ENCODE peak calls at places on chromosomes 16 and 17, in seven cellular contexts. One of them, this sample, is unnamed.

GRCh38 chr16:46884513-46885293 is 541 bp downstream of the GPT2 start:
- DNase-seq in CD4-positive, CD25-positive, alpha-beta regulatory T cell: no peak
- DNase-seq in left ventricle myocardium inferior: no peak
- DNase-seq in Karpas-422: peak; percentile 59
- DNase-seq in psoas muscle: no peak
- DNase-seq in suprapubic skin: no peak
- DNase-seq in aorta: no peak
- DNase-seq in this sample: no peak

GRCh38 chr16:10964039-10964890 is 19.9 kb downstream of the CLEC16A start:
- DNase-seq in Karpas-422: peak; percentile 87
- DNase-seq in suprapubic skin: peak; percentile 90
- DNase-seq in left ventricle myocardium inferior: peak; percentile 79
- DNase-seq in psoas muscle: peak; percentile 86
- DNase-seq in CD4-positive, CD25-positive, alpha-beta regulatory T cell: peak; percentile 77
- DNase-seq in aorta: peak; percentile 89
- DNase-seq in this sample: peak; percentile 85

GRCh38 chr16:57799619-57800212 is 2.6 kb downstream of the KIFC3 start:
- DNase-seq in suprapubic skin: no peak
- DNase-seq in psoas muscle: no peak
- DNase-seq in aorta: no peak
- DNase-seq in CD4-positive, CD25-positive, alpha-beta regulatory T cell: no peak
- DNase-seq in Karpas-422: no peak
- DNase-seq in left ventricle myocardium inferior: no peak
- DNase-seq in this sample: no peak

GRCh38 chr16:3696425-3697218 is 20.7 kb downstream of the TRAP1 start:
- DNase-seq in aorta: no peak
- DNase-seq in psoas muscle: no peak
- DNase-seq in suprapubic skin: no peak
- DNase-seq in CD4-positive, CD25-positive, alpha-beta regulatory T cell: no peak
- DNase-seq in Karpas-422: no peak
- DNase-seq in left ventricle myocardium inferior: no peak
- DNase-seq in this sample: no peak

GRCh38 chr16:15523939-15524338 is 89.6 kb downstream of the BMERB1 start:
- DNase-seq in CD4-positive, CD25-positive, alpha-beta regulatory T cell: no peak
- DNase-seq in psoas muscle: no peak
- DNase-seq in Karpas-422: no peak
- DNase-seq in left ventricle myocardium inferior: no peak
- DNase-seq in aorta: no peak
- DNase-seq in suprapubic skin: no peak
- DNase-seq in this sample: no peak

GRCh38 chr17:69015631-69016030 is 45.1 kb downstream of the ABCA9 start:
- DNase-seq in CD4-positive, CD25-positive, alpha-beta regulatory T cell: no peak
- DNase-seq in psoas muscle: no peak
- DNase-seq in Karpas-422: no peak
- DNase-seq in aorta: no peak
- DNase-seq in suprapubic skin: no peak
- DNase-seq in left ventricle myocardium inferior: no peak
- DNase-seq in this sample: no peak

GRCh38 chr16:78591682-78592103 is 492.2 kb downstream of the WWOX start:
- DNase-seq in psoas muscle: no peak
- DNase-seq in left ventricle myocardium inferior: no peak
- DNase-seq in aorta: no peak
- DNase-seq in Karpas-422: no peak
- DNase-seq in suprapubic skin: no peak
- DNase-seq in CD4-positive, CD25-positive, alpha-beta regulatory T cell: no peak
- DNase-seq in this sample: no peak

GRCh38 chr17:40992666-40993065 is 1.3 kb downstream of the KRTAP3-3 start:
- DNase-seq in aorta: no peak
- DNase-seq in left ventricle myocardium inferior: no peak
- DNase-seq in Karpas-422: no peak
- DNase-seq in CD4-positive, CD25-positive, alpha-beta regulatory T cell: no peak
- DNase-seq in suprapubic skin: no peak
- DNase-seq in psoas muscle: no peak
- DNase-seq in this sample: no peak

GRCh38 chr17:42774066-42774750 is 959 bp downstream of the VPS25 start:
- DNase-seq in psoas muscle: no peak
- DNase-seq in left ventricle myocardium inferior: no peak
- DNase-seq in aorta: no peak
- DNase-seq in suprapubic skin: no peak
- DNase-seq in CD4-positive, CD25-positive, alpha-beta regulatory T cell: no peak
- DNase-seq in Karpas-422: no peak
- DNase-seq in this sample: no peak

GRCh38 chr16:71626858-71627213 is 852 bp downstream of the MARVELD3 start:
- DNase-seq in suprapubic skin: no peak
- DNase-seq in Karpas-422: no peak
- DNase-seq in aorta: no peak
- DNase-seq in CD4-positive, CD25-positive, alpha-beta regulatory T cell: no peak
- DNase-seq in left ventricle myocardium inferior: no peak
- DNase-seq in psoas muscle: no peak
- DNase-seq in this sample: no peak

GRCh38 chr17:28655160-28655559 is 6.5 kb downstream of the SDF2 start:
- DNase-seq in Karpas-422: no peak
- DNase-seq in psoas muscle: no peak
- DNase-seq in CD4-positive, CD25-positive, alpha-beta regulatory T cell: no peak
- DNase-seq in left ventricle myocardium inferior: no peak
- DNase-seq in aorta: no peak
- DNase-seq in suprapubic skin: no peak
- DNase-seq in this sample: no peak

GRCh38 chr17:28661635-28662526 is at the start of the genes SDF2 and SUPT6H:
- DNase-seq in CD4-positive, CD25-positive, alpha-beta regulatory T cell: peak; percentile 96
- DNase-seq in left ventricle myocardium inferior: peak; percentile 91
- DNase-seq in suprapubic skin: peak; percentile 98
- DNase-seq in psoas muscle: peak; percentile 92
- DNase-seq in Karpas-422: peak; percentile 96
- DNase-seq in aorta: peak; percentile 93
- DNase-seq in this sample: peak; percentile 95

GRCh38 chr17:28662527-28662829 is 473 bp downstream of the SUPT6H start:
- DNase-seq in Karpas-422: peak; percentile 47
- DNase-seq in aorta: no peak
- DNase-seq in left ventricle myocardium inferior: no peak
- DNase-seq in CD4-positive, CD25-positive, alpha-beta regulatory T cell: no peak
- DNase-seq in suprapubic skin: no peak
- DNase-seq in psoas muscle: no peak
- DNase-seq in this sample: no peak

GRCh38 chr17:28663723-28664122 is 1.7 kb downstream of the SUPT6H start:
- DNase-seq in aorta: no peak
- DNase-seq in Karpas-422: no peak
- DNase-seq in psoas muscle: no peak
- DNase-seq in CD4-positive, CD25-positive, alpha-beta regulatory T cell: no peak
- DNase-seq in suprapubic skin: no peak
- DNase-seq in left ventricle myocardium inferior: no peak
- DNase-seq in this sample: no peak

DNA sequence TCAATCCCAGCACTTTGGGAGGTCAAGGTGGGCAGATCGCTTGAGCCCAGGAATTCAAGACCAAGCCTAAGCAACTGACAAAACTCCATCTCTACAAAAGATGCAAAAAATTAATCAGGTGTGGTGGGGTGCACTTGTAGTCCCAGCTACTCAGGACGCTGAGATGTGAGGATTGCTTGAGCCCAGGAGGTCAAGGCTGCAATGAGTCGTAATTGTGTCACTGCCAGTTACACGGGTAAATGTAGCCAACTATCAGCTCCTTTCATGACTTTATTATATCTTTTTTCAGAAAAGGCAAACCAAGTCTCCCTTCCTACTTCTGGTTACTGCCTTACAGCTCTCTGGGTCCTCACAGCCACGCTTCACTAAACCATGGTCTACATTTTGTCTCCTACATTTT is 4.0 kb downstream of the SDF2 start:
- DNase-seq in psoas muscle: no peak
- DNase-seq in aorta: no peak
- DNase-seq in CD4-positive, CD25-positive, alpha-beta regulatory T cell: no peak
- DNase-seq in Karpas-422: no peak
- DNase-seq in left ventricle myocardium inferior: no peak
- DNase-seq in suprapubic skin: no peak
- DNase-seq in this sample: no peak
- H3K4me3 ChIP-seq in psoas muscle: no peak overlapping the region
- H3K4me3 ChIP-seq in aorta: no peak overlapping the region
- H3K4me3 ChIP-seq in CD4-positive, CD25-positive, alpha-beta regulatory T cell: no peak overlapping the region
- H3K4me3 ChIP-seq in Karpas-422: no peak overlapping the region
- H3K4me3 ChIP-seq in left ventricle myocardium inferior: no peak overlapping the region
- H3K4me3 ChIP-seq in suprapubic skin: no peak overlapping the region
- H3K4me3 ChIP-seq in this sample: no peak overlapping the region

GRCh38 chr17:66834426-66834918 is 445 bp upstream of the CACNG5 start:
- DNase-seq in CD4-positive, CD25-positive, alpha-beta regulatory T cell: no peak
- DNase-seq in suprapubic skin: no peak
- DNase-seq in left ventricle myocardium inferior: no peak
- DNase-seq in aorta: no peak
- DNase-seq in psoas muscle: no peak
- DNase-seq in Karpas-422: no peak
- DNase-seq in this sample: no peak

GRCh38 chr17:66837226-66837625 is 2.3 kb downstream of the CACNG5 start:
- DNase-seq in left ventricle myocardium inferior: no peak
- DNase-seq in suprapubic skin: no peak
- DNase-seq in aorta: no peak
- DNase-seq in CD4-positive, CD25-positive, alpha-beta regulatory T cell: no peak
- DNase-seq in psoas muscle: no peak
- DNase-seq in Karpas-422: no peak
- DNase-seq in this sample: no peak

GRCh38 chr17:66834919-66835454 is at the start of gene CACNG5:
- DNase-seq in aorta: no peak
- DNase-seq in Karpas-422: no peak
- DNase-seq in CD4-positive, CD25-positive, alpha-beta regulatory T cell: no peak
- DNase-seq in suprapubic skin: no peak
- DNase-seq in left ventricle myocardium inferior: no peak
- DNase-seq in psoas muscle: no peak
- DNase-seq in this sample: no peak

GRCh38 chr17:66836063-66837005 is 1.4 kb downstream of the CACNG5 start:
- DNase-seq in psoas muscle: no peak
- DNase-seq in aorta: no peak
- DNase-seq in CD4-positive, CD25-positive, alpha-beta regulatory T cell: no peak
- DNase-seq in left ventricle myocardium inferior: no peak
- DNase-seq in suprapubic skin: no peak
- DNase-seq in Karpas-422: no peak
- DNase-seq in this sample: no peak

GRCh38 chr17:66835476-66835875 is 559 bp downstream of the CACNG5 start:
- DNase-seq in CD4-positive, CD25-positive, alpha-beta regulatory T cell: no peak
- DNase-seq in left ventricle myocardium inferior: no peak
- DNase-seq in aorta: no peak
- DNase-seq in Karpas-422: no peak
- DNase-seq in psoas muscle: no peak
- DNase-seq in suprapubic skin: no peak
- DNase-seq in this sample: no peak
- H3K27me3 ChIP-seq in CD4-positive, CD25-positive, alpha-beta regulatory T cell: peaks cover 9% of the 10 kb centered on the region
- H3K27me3 ChIP-seq in left ventricle myocardium inferior: peaks cover 98% of the 10 kb centered on the region
- H3K27me3 ChIP-seq in aorta: no peaks in the 10 kb centered on the region
- H3K27me3 ChIP-seq in Karpas-422: no peaks in the 10 kb centered on the region
- H3K27me3 ChIP-seq in psoas muscle: peaks cover 17% of the 10 kb centered on the region
- H3K27me3 ChIP-seq in suprapubic skin: peaks cover 81% of the 10 kb centered on the region
- H3K27me3 ChIP-seq in this sample: peaks cover 24% of the 10 kb centered on the region

GRCh38 chr16:7303014-7303676 is 29.5 kb upstream of the RBFOX1 start:
- DNase-seq in suprapubic skin: no peak
- DNase-seq in psoas muscle: no peak
- DNase-seq in aorta: no peak
- DNase-seq in CD4-positive, CD25-positive, alpha-beta regulatory T cell: no peak
- DNase-seq in Karpas-422: no peak
- DNase-seq in left ventricle myocardium inferior: peak; percentile 20
- DNase-seq in this sample: peak; percentile 39
- H3K4me3 ChIP-seq in suprapubic skin: peak overlapping the region; percentile 21
- H3K4me3 ChIP-seq in psoas muscle: peak overlapping the region; percentile 65
- H3K4me3 ChIP-seq in aorta: no peak overlapping the region
- H3K4me3 ChIP-seq in CD4-positive, CD25-positive, alpha-beta regulatory T cell: no peak overlapping the region
- H3K4me3 ChIP-seq in Karpas-422: no peak overlapping the region
- H3K4me3 ChIP-seq in left ventricle myocardium inferior: peak overlapping the region; percentile 65
- H3K4me3 ChIP-seq in this sample: peak overlapping the region; percentile 53

DNA sequence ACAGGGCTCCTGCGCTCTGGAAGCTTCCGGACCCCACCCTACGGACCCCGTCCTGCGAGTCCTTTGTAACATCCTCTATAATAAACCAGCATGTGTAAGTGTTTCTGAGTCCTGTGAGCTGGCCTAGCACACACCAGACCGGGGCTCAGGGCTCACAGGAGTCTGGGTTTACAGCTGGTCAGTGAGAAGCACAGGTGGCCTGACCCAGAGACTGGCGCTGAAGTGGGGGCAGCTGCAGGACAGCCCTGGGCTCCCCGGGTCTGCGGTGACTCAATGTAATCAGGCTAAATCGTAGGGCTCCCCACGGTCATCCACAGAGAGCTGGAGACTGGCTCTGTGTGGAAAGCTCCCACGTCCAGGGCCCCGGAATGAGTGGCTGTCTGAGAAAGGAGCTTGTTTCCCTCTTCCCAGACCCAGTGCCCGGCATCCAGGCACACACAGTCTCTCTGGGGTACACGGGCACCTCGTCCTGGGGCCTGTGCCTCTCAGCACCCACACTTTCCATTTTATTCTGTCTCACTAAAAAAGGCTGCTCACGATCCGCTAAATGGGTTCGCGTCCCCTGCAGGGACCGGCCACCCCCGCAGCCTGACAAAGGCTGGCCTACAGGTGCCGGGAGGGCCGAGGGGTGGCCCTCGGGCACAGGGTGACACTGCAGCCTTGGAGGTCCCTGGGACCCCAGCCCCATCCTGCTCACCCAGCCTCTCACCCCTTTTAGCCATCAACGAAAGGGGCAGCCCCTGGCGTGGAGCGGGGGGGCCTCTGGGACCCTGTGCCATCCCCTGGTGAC is 18.9 kb upstream of the CBFA2T3 start:
- DNase-seq in left ventricle myocardium inferior: no peak
- DNase-seq in aorta: no peak
- DNase-seq in suprapubic skin: no peak
- DNase-seq in Karpas-422: no peak
- DNase-seq in psoas muscle: no peak
- DNase-seq in CD4-positive, CD25-positive, alpha-beta regulatory T cell: no peak
- DNase-seq in this sample: no peak
- H3K27me3 ChIP-seq in left ventricle myocardium inferior: peaks cover 92% of the 10 kb centered on the region
- H3K27me3 ChIP-seq in aorta: no peaks in the 10 kb centered on the region
- H3K27me3 ChIP-seq in suprapubic skin: peaks cover 73% of the 10 kb centered on the region
- H3K27me3 ChIP-seq in Karpas-422: no peaks in the 10 kb centered on the region
- H3K27me3 ChIP-seq in psoas muscle: peaks cover 21% of the 10 kb centered on the region
- H3K27me3 ChIP-seq in CD4-positive, CD25-positive, alpha-beta regulatory T cell: no peaks in the 10 kb centered on the region
- H3K27me3 ChIP-seq in this sample: peaks cover 25% of the 10 kb centered on the region

GRCh38 chr17:48593126-48593829 is at the start of gene HOXB5:
- DNase-seq in Karpas-422: no peak
- DNase-seq in left ventricle myocardium inferior: no peak
- DNase-seq in aorta: no peak
- DNase-seq in CD4-positive, CD25-positive, alpha-beta regulatory T cell: no peak
- DNase-seq in psoas muscle: no peak
- DNase-seq in suprapubic skin: no peak
- DNase-seq in this sample: no peak
- H3K4me3 ChIP-seq in Karpas-422: no peak within 1 kb of the TSS
- H3K4me3 ChIP-seq in left ventricle myocardium inferior: peak within 1 kb of the TSS; percentile 53
- H3K4me3 ChIP-seq in aorta: no peak within 1 kb of the TSS
- H3K4me3 ChIP-seq in CD4-positive, CD25-positive, alpha-beta regulatory T cell: peak within 1 kb of the TSS; percentile 70
- H3K4me3 ChIP-seq in psoas muscle: peak within 1 kb of the TSS; percentile 50
- H3K4me3 ChIP-seq in suprapubic skin: peak within 1 kb of the TSS; percentile 43
- H3K4me3 ChIP-seq in this sample: no peak within 1 kb of the TSS

GRCh38 chr17:34895388-34895787 is 65.9 kb downstream of the CCT6B start:
- DNase-seq in left ventricle myocardium inferior: no peak
- DNase-seq in suprapubic skin: no peak
- DNase-seq in psoas muscle: no peak
- DNase-seq in aorta: no peak
- DNase-seq in Karpas-422: no peak
- DNase-seq in CD4-positive, CD25-positive, alpha-beta regulatory T cell: no peak
- DNase-seq in this sample: no peak

GRCh38 chr17:34894971-34895370 is 66.3 kb downstream of the CCT6B start:
- DNase-seq in left ventricle myocardium inferior: no peak
- DNase-seq in aorta: no peak
- DNase-seq in psoas muscle: no peak
- DNase-seq in CD4-positive, CD25-positive, alpha-beta regulatory T cell: no peak
- DNase-seq in suprapubic skin: no peak
- DNase-seq in Karpas-422: no peak
- DNase-seq in this sample: no peak

GRCh38 chr17:34892864-34893263 is 68.4 kb downstream of the CCT6B start:
- DNase-seq in Karpas-422: peak; percentile 77
- DNase-seq in CD4-positive, CD25-positive, alpha-beta regulatory T cell: no peak
- DNase-seq in psoas muscle: no peak
- DNase-seq in suprapubic skin: no peak
- DNase-seq in left ventricle myocardium inferior: no peak
- DNase-seq in aorta: no peak
- DNase-seq in this sample: no peak
- H3K27me3 ChIP-seq in Karpas-422: no peaks in the 10 kb centered on the region
- H3K27me3 ChIP-seq in CD4-positive, CD25-positive, alpha-beta regulatory T cell: peaks cover 11% of the 10 kb centered on the region
- H3K27me3 ChIP-seq in psoas muscle: peaks cover 13% of the 10 kb centered on the region
- H3K27me3 ChIP-seq in suprapubic skin: peaks cover 36% of the 10 kb centered on the region
- H3K27me3 ChIP-seq in left ventricle myocardium inferior: peaks cover 99% of the 10 kb centered on the region
- H3K27me3 ChIP-seq in aorta: no peaks in the 10 kb centered on the region
- H3K27me3 ChIP-seq in this sample: peaks cover 11% of the 10 kb centered on the region